ENCODE peak calls at places on chromosomes 12 and 14, in eight cellular contexts. D is T follicular helper cell; T is left ventricle myocardium inferior; U is A673; E is stimulated activated CD8-positive, alpha-beta memory T cell treated with anti-CD3 and anti-CD28 coated beads, Interleukin-4, amount 100 ng/mL, for 1 hour; M is T-helper 9 cell; F is midbrain; O is T-cell. G is an unnamed sample.

GRCh38 chr12:130201037-130201436 is 38.8 kb downstream of the FZD10 start:
- DNase-seq in U (no peak), E (no peak), O (no peak), D (no peak), F (no peak), T (no peak), M (no peak), G (no peak)

GRCh38 chr12:31317471-31318397 is 8.2 kb downstream of the SINHCAF start:
- DNase-seq in D (no peak), O (no peak), U (no peak), T (no peak), M (no peak), E (no peak), F (no peak), G (no peak)

GRCh38 chr12:98453070-98453469 is 62.3 kb upstream of the TMPO start:
- DNase-seq in U (no peak), E (no peak), M (no peak), D (no peak), T (no peak), F (no peak), O (no peak), G (no peak)

GRCh38 chr12:115451151-115451784 is 767.3 kb upstream of the TBX3 start:
- DNase-seq in D (no peak), M (no peak), O (no peak), T (no peak), U (no peak), F (no peak), E (no peak), G (no peak)

GRCh38 chr14:99158150-99158549 is 113.8 kb downstream of the BCL11B start:
- DNase-seq in F (no peak), M (no peak), U (peak; percentile 38), O (no peak), E (no peak), D (no peak), T (no peak), G (no peak)

GRCh38 chr12:120628919-120629318 is 11.5 kb upstream of the CABP1 start:
- DNase-seq in F (no peak), D (no peak), T (no peak), U (no peak), E (no peak), O (no peak), M (no peak), G (no peak)

GRCh38 chr14:104554608-104555401 is 24.8 kb upstream of the C14orf180 start:
- DNase-seq in U (no peak), F (no peak), D (no peak), O (no peak), E (no peak), T (peak; percentile 13), M (no peak), G (no peak)

GRCh38 chr12:104604070-104604994 is 147.6 kb downstream of the CHST11 start:
- DNase-seq in U (peak; percentile 90), E (peak; percentile 16), F (peak; percentile 9), T (peak; percentile 63), D (no peak), O (peak; percentile 17), M (peak; percentile 18), G (peak; percentile 22)

GRCh38 chr14:100159107-100159864 is at the start of gene DEGS2:
- DNase-seq in D (peak; percentile 55), M (peak; percentile 58), E (peak; percentile 27), T (no peak), O (peak; percentile 42), F (no peak), U (no peak), G (peak; percentile 36)

GRCh38 chr14:55221186-55221585 is 29.8 kb upstream of the DLGAP5 start:
- DNase-seq in D (no peak), O (no peak), U (no peak), M (no peak), E (no peak), T (no peak), F (no peak), G (no peak)

GRCh38 chr14:77511486-77512162 is 13.0 kb upstream of the ISM2 start:
- DNase-seq in E (no peak), F (no peak), D (no peak), O (no peak), T (no peak), M (no peak), U (no peak), G (no peak)

GRCh38 chr14:103122578-103123127 is 608 bp upstream of the TNFAIP2 start:
- DNase-seq in M (no peak), U (peak; percentile 49), E (no peak), F (no peak), T (peak; percentile 48), O (no peak), D (no peak), G (no peak)

GRCh38 chr14:40494483-40494882 is 1062.2 kb upstream of the FBXO33 start:
- DNase-seq in D (no peak), F (no peak), M (no peak), O (no peak), E (no peak), T (no peak), U (no peak), G (no peak)

GRCh38 chr14:59919582-59920377 is at the start of gene LRRC9:
- DNase-seq in D (no peak), E (no peak), M (peak; percentile 0), U (peak; percentile 52), F (peak; percentile 22), T (peak; percentile 12), O (peak; percentile 10), G (no peak)

GRCh38 chr12:93115198-93115601 is 186.1 kb upstream of the EEA1 start:
- DNase-seq in U (no peak), T (no peak), M (no peak), F (no peak), D (no peak), O (no peak), E (no peak), G (no peak)

GRCh38 chr14:104957146-104958113 is 20.7 kb downstream of the AHNAK2 start:
- DNase-seq in F (no peak), O (no peak), U (no peak), D (no peak), M (no peak), E (no peak), T (peak; percentile 9), G (no peak)

GRCh38 chr12:29889737-29890136 is 106.0 kb upstream of the TMTC1 start:
- DNase-seq in T (peak; percentile 28), O (no peak), U (peak; percentile 79), D (no peak), M (no peak), E (no peak), F (peak; percentile 33), G (no peak)

GRCh38 chr12:124454735-124455134 is 112.7 kb downstream of the NCOR2 start:
- DNase-seq in E (no peak), O (no peak), F (no peak), M (no peak), U (no peak), T (no peak), D (no peak), G (no peak)

GRCh38 chr14:65555358-65555757 is 142.8 kb downstream of the FUT8 start:
- DNase-seq in E (no peak), M (no peak), F (no peak), U (no peak), T (no peak), D (no peak), O (no peak), G (no peak)

GRCh38 chr12:39145175-39145999 is 240.0 kb upstream of the CPNE8 start:
- DNase-seq in T (peak; percentile 37), D (no peak), F (peak; percentile 11), M (no peak), U (peak; percentile 71), O (no peak), E (no peak), G (no peak)

GRCh38 chr14:70023871-70024270 is 144.7 kb downstream of the SMOC1 start:
- DNase-seq in T (no peak), O (no peak), E (no peak), F (no peak), D (no peak), M (no peak), U (no peak), G (no peak)

GRCh38 chr14:79464468-79464867 is 746.8 kb downstream of the DIO2 start:
- DNase-seq in D (no peak), F (no peak), U (no peak), O (no peak), M (no peak), T (no peak), E (no peak), G (no peak)

GRCh38 chr14:71117839-71118743 is 210.8 kb downstream of the PCNX1 start:
- DNase-seq in T (no peak), F (no peak), O (no peak), M (no peak), U (peak; percentile 66), D (no peak), E (no peak), G (no peak)

GRCh38 chr14:81062816-81063215 is 107.4 kb downstream of the TSHR start:
- DNase-seq in O (no peak), F (peak; percentile 16), T (no peak), M (no peak), U (peak; percentile 45), E (no peak), D (no peak), G (no peak)

GRCh38 chr12:80400591-80400991 is 43.4 kb upstream of the PTPRQ start:
- DNase-seq in T (no peak), U (no peak), O (no peak), F (no peak), E (no peak), M (no peak), D (no peak), G (no peak)

GRCh38 chr12:61854902-61855301 is 405.3 kb upstream of the USP15 start:
- DNase-seq in D (no peak), U (no peak), F (no peak), M (no peak), T (no peak), E (no peak), O (no peak), G (no peak)

GRCh38 chr14:57189070-57189469 is 79.6 kb downstream of the EXOC5 start:
- DNase-seq in M (no peak), T (no peak), E (no peak), F (peak; percentile 38), D (no peak), U (peak; percentile 90), O (no peak), G (no peak)

GRCh38 chr14:96567289-96567899 is 65.2 kb downstream of the PAPOLA start:
- DNase-seq in F (peak; percentile 44), U (peak; percentile 80), D (no peak), O (no peak), M (no peak), E (no peak), T (no peak), G (no peak)

GRCh38 chr14:51118993-51119392 is 24.1 kb upstream of the TRIM9 start:
- DNase-seq in O (no peak), D (no peak), E (no peak), M (no peak), U (no peak), F (peak; percentile 37), T (no peak), G (no peak)

GRCh38 chr12:113664224-113664681 is 192.6 kb upstream of the LHX5 start:
- DNase-seq in F (no peak), E (no peak), U (no peak), T (no peak), O (no peak), M (no peak), D (no peak), G (no peak)

GRCh38 chr12:118020036-118020435 is 3.5 kb downstream of the RFC5 start:
- DNase-seq in F (no peak), D (no peak), U (no peak), T (no peak), E (no peak), M (no peak), O (no peak), G (no peak)

GRCh38 chr14:46482200-46482599 is 169.4 kb downstream of the RPL10L start:
- DNase-seq in T (no peak), D (no peak), E (no peak), O (no peak), M (no peak), U (no peak), F (no peak), G (no peak)

GRCh38 chr14:103735022-103735421 is 19.4 kb downstream of the ZFYVE21 start:
- DNase-seq in M (no peak), T (no peak), O (no peak), U (no peak), E (no peak), F (no peak), D (no peak), G (no peak)

GRCh38 chr14:64704743-64705405 is 650 bp downstream of the PLEKHG3 start:
- DNase-seq in U (peak; percentile 40), F (peak; percentile 52), E (no peak), M (no peak), T (no peak), O (no peak), D (no peak), G (no peak)